ENCODE peak calls at places on chromosomes 12 and 14, in nine cellular contexts. One of them, this sample, is unnamed.

GRCh38 chr14:96364911-96365310 is 1.6 kb downstream of the GSKIP start:
- DNase-seq in transverse colon: no peak
- DNase-seq in uterus: no peak
- DNase-seq in IMR-90: no peak
- DNase-seq in Peyer's patch: no peak
- DNase-seq in thyroid gland: no peak
- DNase-seq in A549: no peak
- DNase-seq in endothelial cell of umbilical vein: no peak
- DNase-seq in upper lobe of left lung: no peak
- DNase-seq in this sample: no peak

GRCh38 chr12:27840229-27840999 is 60.4 kb upstream of the MANSC4 start:
- DNase-seq in IMR-90: no peak
- DNase-seq in transverse colon: no peak
- DNase-seq in thyroid gland: no peak
- DNase-seq in endothelial cell of umbilical vein: peak
- DNase-seq in upper lobe of left lung: no peak
- DNase-seq in uterus: no peak
- DNase-seq in A549: no peak
- DNase-seq in Peyer's patch: no peak
- DNase-seq in this sample: no peak

GRCh38 chr12:132079695-132080094 is 64.4 kb downstream of the DDX51 start:
- DNase-seq in transverse colon: no peak
- DNase-seq in thyroid gland: no peak
- DNase-seq in upper lobe of left lung: no peak
- DNase-seq in endothelial cell of umbilical vein: no peak
- DNase-seq in uterus: no peak
- DNase-seq in IMR-90: no peak
- DNase-seq in Peyer's patch: no peak
- DNase-seq in A549: no peak
- DNase-seq in this sample: no peak

GRCh38 chr14:96318836-96319235 is 44.3 kb downstream of the ATG2B start:
- DNase-seq in uterus: no peak
- DNase-seq in A549: no peak
- DNase-seq in Peyer's patch: no peak
- DNase-seq in thyroid gland: no peak
- DNase-seq in endothelial cell of umbilical vein: no peak
- DNase-seq in transverse colon: no peak
- DNase-seq in IMR-90: no peak
- DNase-seq in upper lobe of left lung: no peak
- DNase-seq in this sample: no peak

GRCh38 chr12:95182868-95183415 is 34.3 kb downstream of the FGD6 start:
- DNase-seq in thyroid gland: no peak
- DNase-seq in IMR-90: peak
- DNase-seq in upper lobe of left lung: no peak
- DNase-seq in A549: peak
- DNase-seq in transverse colon: no peak
- DNase-seq in uterus: no peak
- DNase-seq in Peyer's patch: no peak
- DNase-seq in endothelial cell of umbilical vein: no peak
- DNase-seq in this sample: no peak

GRCh38 chr14:95290769-95291440 is 28.8 kb downstream of the CLMN start:
- DNase-seq in Peyer's patch: no peak
- DNase-seq in A549: no peak
- DNase-seq in endothelial cell of umbilical vein: peak
- DNase-seq in IMR-90: no peak
- DNase-seq in thyroid gland: no peak
- DNase-seq in transverse colon: peak
- DNase-seq in uterus: peak
- DNase-seq in upper lobe of left lung: no peak
- DNase-seq in this sample: peak

GRCh38 chr14:35285168-35285990 is 6.8 kb upstream of the PSMA6 start:
- DNase-seq in thyroid gland: no peak
- DNase-seq in upper lobe of left lung: peak
- DNase-seq in endothelial cell of umbilical vein: peak
- DNase-seq in A549: no peak
- DNase-seq in IMR-90: peak
- DNase-seq in Peyer's patch: no peak
- DNase-seq in uterus: no peak
- DNase-seq in transverse colon: no peak
- DNase-seq in this sample: no peak

GRCh38 chr14:87874676-87875075 is 118.3 kb downstream of the GALC start:
- DNase-seq in Peyer's patch: no peak
- DNase-seq in A549: no peak
- DNase-seq in IMR-90: no peak
- DNase-seq in upper lobe of left lung: no peak
- DNase-seq in thyroid gland: no peak
- DNase-seq in transverse colon: no peak
- DNase-seq in endothelial cell of umbilical vein: no peak
- DNase-seq in uterus: no peak
- DNase-seq in this sample: no peak

GRCh38 chr12:97404549-97404948 is 58.1 kb upstream of the RMST start:
- DNase-seq in endothelial cell of umbilical vein: peak
- DNase-seq in thyroid gland: peak
- DNase-seq in A549: peak
- DNase-seq in Peyer's patch: no peak
- DNase-seq in IMR-90: peak
- DNase-seq in uterus: no peak
- DNase-seq in transverse colon: no peak
- DNase-seq in upper lobe of left lung: peak
- DNase-seq in this sample: peak

GRCh38 chr12:45309826-45310626 is 94.1 kb downstream of the ANO6 start:
- DNase-seq in thyroid gland: no peak
- DNase-seq in transverse colon: no peak
- DNase-seq in endothelial cell of umbilical vein: no peak
- DNase-seq in IMR-90: peak
- DNase-seq in upper lobe of left lung: no peak
- DNase-seq in uterus: no peak
- DNase-seq in A549: no peak
- DNase-seq in Peyer's patch: no peak
- DNase-seq in this sample: no peak

GRCh38 chr12:121494093-121494787 is 86.6 kb downstream of the KDM2B start:
- DNase-seq in uterus: peak
- DNase-seq in IMR-90: peak
- DNase-seq in upper lobe of left lung: peak
- DNase-seq in thyroid gland: peak
- DNase-seq in endothelial cell of umbilical vein: peak
- DNase-seq in transverse colon: peak
- DNase-seq in Peyer's patch: peak
- DNase-seq in A549: peak
- DNase-seq in this sample: peak

DNA sequence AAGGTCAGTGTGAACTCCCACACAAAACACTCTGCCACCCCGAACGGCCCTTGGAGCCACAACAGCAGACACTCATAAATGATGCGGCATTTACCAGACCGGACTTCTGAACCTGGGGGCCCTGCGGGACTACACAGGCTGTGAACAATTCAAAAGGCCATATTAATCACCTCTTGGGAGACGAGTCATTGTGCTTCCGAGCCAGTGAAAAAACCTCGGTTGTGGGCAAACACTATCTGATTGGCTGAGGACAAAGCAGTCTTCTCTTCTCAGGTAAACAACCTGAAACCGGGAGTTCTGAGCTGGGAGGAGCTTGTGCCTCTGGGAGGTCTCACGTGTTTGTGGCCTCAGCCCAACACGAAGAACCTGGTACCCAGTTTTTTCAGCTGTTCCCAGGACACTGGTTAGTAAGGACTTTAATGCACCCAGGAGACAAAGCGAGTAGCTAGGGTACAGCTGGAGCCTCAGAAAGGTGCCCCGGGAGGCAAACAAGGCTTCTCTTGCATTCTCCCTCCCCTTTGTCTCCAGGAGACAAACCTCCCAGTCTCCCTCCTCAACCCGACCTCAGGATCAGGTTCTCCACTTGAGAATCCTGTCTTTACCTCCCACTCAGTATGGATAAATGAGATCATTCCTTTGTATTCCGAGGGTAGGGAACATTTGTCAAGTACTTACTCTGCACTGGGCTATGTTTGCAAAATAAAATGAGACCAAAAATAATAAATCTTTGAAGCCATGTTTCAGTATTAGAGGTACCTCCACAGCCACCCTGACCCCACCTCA is 35.2 kb downstream of the VWF start:
- DNase-seq in transverse colon: peak
- DNase-seq in uterus: no peak
- DNase-seq in Peyer's patch: no peak
- DNase-seq in upper lobe of left lung: peak
- DNase-seq in thyroid gland: no peak
- DNase-seq in endothelial cell of umbilical vein: no peak
- DNase-seq in A549: peak
- DNase-seq in IMR-90: peak
- DNase-seq in this sample: peak
- TF ChIP-seq CTCF in transverse colon: no peak
- TF ChIP-seq CTCF in uterus: no peak
- TF ChIP-seq CTCF in Peyer's patch: no peak
- TF ChIP-seq CTCF in upper lobe of left lung: no peak
- TF ChIP-seq CTCF in thyroid gland: no peak
- TF ChIP-seq CTCF in endothelial cell of umbilical vein: no peak
- TF ChIP-seq CTCF in A549: no peak
- TF ChIP-seq CTCF in IMR-90: no peak
- TF ChIP-seq CTCF in this sample: no peak

DNA sequence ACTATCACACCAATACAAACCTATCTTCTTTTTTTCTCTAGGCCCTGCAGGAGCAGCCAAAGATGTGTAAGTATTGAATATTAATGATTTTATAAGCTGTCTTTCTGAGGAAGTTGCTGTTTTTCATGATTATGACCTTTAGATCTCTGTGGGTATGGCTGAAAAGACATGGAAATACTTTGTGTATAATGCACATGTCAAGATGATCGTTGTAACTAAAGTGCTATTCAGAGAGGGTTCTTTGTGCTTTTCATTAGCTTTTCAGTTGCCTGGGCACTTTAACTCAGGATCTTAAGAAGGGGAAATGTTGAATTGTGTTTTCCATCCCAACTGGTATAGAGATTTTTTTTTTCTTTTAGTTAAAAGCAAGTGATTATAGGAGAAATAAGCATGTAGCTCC is 18.1 kb downstream of the C12orf75 start:
- DNase-seq in endothelial cell of umbilical vein: no peak
- DNase-seq in A549: no peak
- DNase-seq in IMR-90: no peak
- DNase-seq in upper lobe of left lung: no peak
- DNase-seq in thyroid gland: no peak
- DNase-seq in uterus: no peak
- DNase-seq in transverse colon: no peak
- DNase-seq in Peyer's patch: no peak
- DNase-seq in this sample: no peak
- TF ChIP-seq POLR2A in endothelial cell of umbilical vein: no peak
- TF ChIP-seq POLR2A in A549: no peak
- TF ChIP-seq POLR2A in IMR-90: no peak
- TF ChIP-seq POLR2A in upper lobe of left lung: no peak
- TF ChIP-seq POLR2A in thyroid gland: no peak
- TF ChIP-seq POLR2A in uterus: no peak
- TF ChIP-seq POLR2A in transverse colon: no peak
- TF ChIP-seq POLR2A in Peyer's patch: no peak
- TF ChIP-seq POLR2A in this sample: no peak

GRCh38 chr14:33588771-33589170 is 362.1 kb downstream of the EGLN3 start:
- DNase-seq in endothelial cell of umbilical vein: no peak
- DNase-seq in A549: no peak
- DNase-seq in IMR-90: no peak
- DNase-seq in uterus: no peak
- DNase-seq in transverse colon: no peak
- DNase-seq in Peyer's patch: no peak
- DNase-seq in thyroid gland: no peak
- DNase-seq in upper lobe of left lung: no peak
- DNase-seq in this sample: no peak

GRCh38 chr14:33590891-33591630 is 359.8 kb downstream of the EGLN3 start:
- DNase-seq in A549: no peak
- DNase-seq in upper lobe of left lung: no peak
- DNase-seq in IMR-90: no peak
- DNase-seq in transverse colon: no peak
- DNase-seq in endothelial cell of umbilical vein: no peak
- DNase-seq in thyroid gland: no peak
- DNase-seq in Peyer's patch: no peak
- DNase-seq in uterus: no peak
- DNase-seq in this sample: no peak

GRCh38 chr14:33586806-33587205 is 364.1 kb downstream of the EGLN3 start:
- DNase-seq in uterus: no peak
- DNase-seq in IMR-90: no peak
- DNase-seq in upper lobe of left lung: no peak
- DNase-seq in A549: no peak
- DNase-seq in thyroid gland: no peak
- DNase-seq in transverse colon: no peak
- DNase-seq in Peyer's patch: no peak
- DNase-seq in endothelial cell of umbilical vein: no peak
- DNase-seq in this sample: no peak

GRCh38 chr14:33587761-33588160 is 363.1 kb downstream of the EGLN3 start:
- DNase-seq in uterus: no peak
- DNase-seq in endothelial cell of umbilical vein: no peak
- DNase-seq in Peyer's patch: no peak
- DNase-seq in transverse colon: no peak
- DNase-seq in IMR-90: no peak
- DNase-seq in thyroid gland: no peak
- DNase-seq in A549: no peak
- DNase-seq in upper lobe of left lung: no peak
- DNase-seq in this sample: no peak

GRCh38 chr14:33589334-33589733 is 361.5 kb downstream of the EGLN3 start:
- DNase-seq in thyroid gland: peak
- DNase-seq in A549: no peak
- DNase-seq in Peyer's patch: no peak
- DNase-seq in endothelial cell of umbilical vein: no peak
- DNase-seq in upper lobe of left lung: no peak
- DNase-seq in IMR-90: peak
- DNase-seq in transverse colon: no peak
- DNase-seq in uterus: peak
- DNase-seq in this sample: peak
- H3K27ac ChIP-seq in thyroid gland: no peak
- H3K27ac ChIP-seq in A549: no peak
- H3K27ac ChIP-seq in Peyer's patch: no peak
- H3K27ac ChIP-seq in endothelial cell of umbilical vein: no peak
- H3K27ac ChIP-seq in upper lobe of left lung: no peak
- H3K27ac ChIP-seq in IMR-90: no peak
- H3K27ac ChIP-seq in transverse colon: no peak
- H3K27ac ChIP-seq in uterus: no peak
- H3K27ac ChIP-seq in this sample: no peak

GRCh38 chr14:31950760-31951637 is 126.1 kb upstream of the ARHGAP5 start:
- DNase-seq in thyroid gland: no peak
- DNase-seq in IMR-90: peak
- DNase-seq in uterus: peak
- DNase-seq in Peyer's patch: no peak
- DNase-seq in upper lobe of left lung: peak
- DNase-seq in transverse colon: peak
- DNase-seq in A549: peak
- DNase-seq in endothelial cell of umbilical vein: no peak
- DNase-seq in this sample: no peak
- TF ChIP-seq CTCF in thyroid gland: no peak
- TF ChIP-seq CTCF in IMR-90: no peak
- TF ChIP-seq CTCF in uterus: no peak
- TF ChIP-seq CTCF in Peyer's patch: no peak
- TF ChIP-seq CTCF in upper lobe of left lung: no peak
- TF ChIP-seq CTCF in transverse colon: peak
- TF ChIP-seq CTCF in A549: no peak
- TF ChIP-seq CTCF in endothelial cell of umbilical vein: no peak
- TF ChIP-seq CTCF in this sample: no peak

GRCh38 chr12:56152132-56152755 is at the start of gene MYL6B:
- DNase-seq in transverse colon: peak
- DNase-seq in A549: peak
- DNase-seq in thyroid gland: peak
- DNase-seq in IMR-90: peak
- DNase-seq in Peyer's patch: peak
- DNase-seq in upper lobe of left lung: peak
- DNase-seq in uterus: peak
- DNase-seq in endothelial cell of umbilical vein: peak
- DNase-seq in this sample: peak
- TF ChIP-seq POLR2A in transverse colon: peak
- TF ChIP-seq POLR2A in A549: peak
- TF ChIP-seq POLR2A in thyroid gland: no peak
- TF ChIP-seq POLR2A in IMR-90: no peak
- TF ChIP-seq POLR2A in Peyer's patch: peak
- TF ChIP-seq POLR2A in upper lobe of left lung: peak
- TF ChIP-seq POLR2A in uterus: peak
- TF ChIP-seq POLR2A in endothelial cell of umbilical vein: peak
- TF ChIP-seq POLR2A in this sample: peak

GRCh38 chr12:89665556-89665955 is 43.1 kb downstream of the ATP2B1 start:
- DNase-seq in Peyer's patch: no peak
- DNase-seq in IMR-90: no peak
- DNase-seq in upper lobe of left lung: no peak
- DNase-seq in endothelial cell of umbilical vein: no peak
- DNase-seq in uterus: no peak
- DNase-seq in transverse colon: no peak
- DNase-seq in thyroid gland: no peak
- DNase-seq in A549: no peak
- DNase-seq in this sample: no peak
- H3K27ac ChIP-seq in Peyer's patch: no peak
- H3K27ac ChIP-seq in IMR-90: no peak
- H3K27ac ChIP-seq in upper lobe of left lung: no peak
- H3K27ac ChIP-seq in endothelial cell of umbilical vein: no peak
- H3K27ac ChIP-seq in uterus: no peak
- H3K27ac ChIP-seq in transverse colon: no peak
- H3K27ac ChIP-seq in thyroid gland: no peak
- H3K27ac ChIP-seq in A549: no peak
- H3K27ac ChIP-seq in this sample: no peak

This sample was measured in body of pancreas.